ENCODE peak calls at places on chromosomes 5 and 9, in five cellular contexts. B, E, W, F and A are unnamed samples.

GRCh38 chr9:106947097-106947496 is 84.1 kb downstream of the ZNF462 start:
- DNase-seq in E (no peak), B (no peak), W (no peak), F (no peak), A (no peak)

GRCh38 chr5:112240011-112240410 is 179.1 kb downstream of the EPB41L4A start:
- DNase-seq in F (peak; percentile 21), W (no peak), B (no peak), E (no peak), A (no peak)

GRCh38 chr5:169149317-169149716 is 151.6 kb downstream of the SLIT3 start:
- DNase-seq in E (no peak), F (peak; percentile 17), B (no peak), W (no peak), A (no peak)

GRCh38 chr5:90529939-90530677 is 724 bp upstream of the LYSMD3 start:
- DNase-seq in F (peak; percentile 93), B (peak; percentile 67), E (peak; percentile 84), W (peak; percentile 24), A (peak; percentile 86)

GRCh38 chr5:3276891-3277290 is 318.7 kb upstream of the IRX1 start:
- DNase-seq in W (no peak), E (no peak), F (no peak), B (no peak), A (no peak)

GRCh38 chr5:154118832-154119442 is 71.6 kb upstream of the GALNT10 start:
- DNase-seq in F (peak; percentile 83), W (no peak), E (no peak), B (no peak), A (no peak)

GRCh38 chr5:82151622-82152021 is 126.5 kb downstream of the RPS23 start:
- DNase-seq in B (no peak), W (no peak), E (no peak), F (no peak), A (no peak)

GRCh38 chr5:172868436-172868923 is 34.4 kb downstream of the ERGIC1 start:
- DNase-seq in B (no peak), E (peak; percentile 51), F (peak; percentile 90), W (no peak), A (no peak)

GRCh38 chr9:93686127-93686879 is 109.9 kb downstream of the PHF2 start:
- DNase-seq in F (no peak), B (no peak), E (no peak), W (no peak), A (peak; percentile 73)

GRCh38 chr9:93684161-93684765 is 107.9 kb downstream of the PHF2 start:
- DNase-seq in B (no peak), E (no peak), W (no peak), F (no peak), A (peak; percentile 80)

GRCh38 chr9:93686880-93687236 is 110.5 kb downstream of the PHF2 start:
- DNase-seq in E (no peak), B (no peak), F (no peak), W (no peak), A (peak; percentile 44)

GRCh38 chr9:93683331-93684134 is 107.1 kb downstream of the PHF2 start:
- DNase-seq in W (no peak), B (no peak), F (no peak), E (no peak), A (peak; percentile 73)

DNA sequence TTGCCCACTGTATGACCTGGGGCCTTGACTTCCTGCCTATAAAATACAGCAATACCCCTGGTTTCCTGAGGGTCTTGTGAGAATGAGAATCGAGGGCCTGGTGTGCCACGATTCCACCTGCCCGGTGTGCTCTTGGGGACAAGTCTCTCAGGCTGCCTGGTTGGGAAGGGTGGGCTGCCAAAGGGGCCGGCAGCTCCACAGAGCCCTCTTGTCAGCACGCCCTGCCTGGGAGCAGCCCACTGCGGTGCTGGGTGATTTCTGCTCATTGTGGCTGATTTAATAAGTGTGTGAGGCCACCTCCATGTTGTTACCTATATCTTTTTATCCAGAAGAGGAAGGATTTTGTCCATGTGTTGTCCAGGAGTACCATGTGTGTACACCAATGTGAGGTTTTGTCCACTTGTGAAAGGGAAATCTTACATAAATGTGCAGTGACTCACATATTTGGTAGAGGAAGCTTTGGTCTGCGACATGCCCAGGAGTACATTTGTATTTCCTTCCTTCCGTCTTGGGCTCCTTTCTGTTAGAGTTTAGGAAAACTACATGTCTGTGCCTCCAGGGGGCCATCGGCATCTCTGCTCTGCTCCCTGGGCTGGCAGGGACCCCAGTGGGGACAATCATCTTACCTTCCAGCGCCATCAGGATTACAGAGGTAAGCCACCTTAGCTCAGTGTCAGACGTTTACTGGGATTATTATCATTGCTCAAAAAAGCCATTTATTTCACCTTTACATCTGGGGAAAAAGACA is 108.6 kb downstream of the PHF2 start:
- DNase-seq in E (no peak), F (peak; percentile 52), W (no peak), B (no peak), A (peak; percentile 78)
- TF ChIP-seq CTCF in E (peak; percentile 63), F (peak; percentile 53), W (peak; percentile 20), B (no peak), A (no peak)

GRCh38 chr5:93582677-93583524 is at the start of gene NR2F1:
- DNase-seq in B (no peak), F (peak; percentile 98), W (peak; percentile 74), E (peak; percentile 94), A (peak; percentile 92)
- TF ChIP-seq CTCF in B (no peak), F (no peak), W (no peak), E (no peak), A (no peak)

GRCh38 chr9:17398351-17398750 is 180.5 kb upstream of the SH3GL2 start:
- DNase-seq in F (no peak), E (no peak), W (no peak), B (no peak), A (no peak)

GRCh38 chr9:17403539-17403938 is 175.3 kb upstream of the SH3GL2 start:
- DNase-seq in B (no peak), F (no peak), E (no peak), W (no peak), A (no peak)

GRCh38 chr9:17401858-17402257 is 177.0 kb upstream of the SH3GL2 start:
- DNase-seq in F (peak; percentile 6), W (no peak), B (no peak), E (no peak), A (no peak)

DNA sequence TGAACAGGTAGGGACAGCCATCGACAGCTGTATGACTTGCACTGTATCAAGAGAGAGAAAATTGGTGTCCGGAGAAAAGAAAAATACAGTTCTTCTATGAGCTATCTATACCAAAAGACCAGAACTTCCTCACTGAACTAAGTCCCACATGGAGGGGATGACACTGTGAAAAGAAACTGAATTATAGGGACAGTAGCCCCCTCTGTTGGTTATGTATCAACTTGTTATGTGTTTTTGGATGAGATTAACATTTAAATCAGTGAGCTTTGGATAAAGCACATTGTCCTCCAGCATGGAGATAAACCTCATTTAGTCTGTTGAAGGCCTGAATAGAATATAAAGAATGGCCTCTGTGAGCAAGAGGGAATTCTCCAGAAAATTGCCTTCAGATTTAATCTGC is 176.6 kb upstream of the SH3GL2 start:
- DNase-seq in E (no peak), W (no peak), F (peak; percentile 30), B (no peak), A (no peak)
- TF ChIP-seq CTCF in E (peak; percentile 32), W (peak; percentile 27), F (peak; percentile 39), B (peak; percentile 19), A (peak; percentile 13)

DNA sequence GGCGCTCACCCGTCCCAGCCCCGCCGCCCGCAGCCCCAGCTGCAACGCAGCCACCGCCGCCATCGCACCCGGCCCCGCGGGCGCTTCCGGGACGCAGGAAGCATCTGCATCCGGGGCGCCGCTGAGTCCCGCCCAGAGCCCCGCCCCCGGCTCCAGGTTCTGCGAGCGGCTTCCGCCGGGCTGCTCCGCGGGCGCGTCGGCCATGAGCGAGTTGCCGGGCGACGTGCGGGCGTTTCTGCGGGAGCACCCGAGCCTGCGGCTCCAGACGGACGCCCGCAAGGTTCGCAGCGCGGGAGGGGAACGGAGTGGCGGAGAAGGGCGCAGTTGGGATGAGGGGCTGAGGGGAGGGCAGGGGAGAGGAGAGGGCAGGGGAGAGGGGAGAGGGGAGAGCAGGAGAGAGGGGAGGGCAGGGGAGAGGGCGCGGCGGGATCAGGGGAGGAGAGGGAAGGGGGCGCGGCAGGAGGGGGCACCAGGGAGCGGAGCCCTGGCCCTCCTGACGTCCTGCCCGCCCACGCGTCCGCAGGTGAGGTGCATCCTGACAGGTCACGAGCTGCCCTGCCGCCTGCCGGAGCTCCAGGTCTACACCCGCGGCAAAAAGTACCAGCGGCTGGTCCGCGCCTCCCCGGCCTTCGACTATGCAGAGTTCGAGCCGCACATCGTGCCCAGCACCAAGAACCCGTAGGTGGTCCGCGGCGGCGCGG is at the start of the genes SURF1 and SURF2:
- DNase-seq in F (peak; percentile 74), B (peak; percentile 96), E (peak; percentile 71), W (no peak), A (peak; percentile 94)
- TF ChIP-seq CTCF in F (no peak), B (peak; percentile 30), E (no peak), W (peak; percentile 7), A (no peak)